ENCODE peak calls at places on chromosome 1, in eight cellular contexts. A is left ventricle myocardium inferior, P is uterus, I is ovary, L is heart left ventricle, W is adrenal gland, Y is body of pancreas, B is PC-9. C is an unnamed sample.

GRCh38 chr1:226320930-226321329 is 12.0 kb upstream of the LIN9 start:
- DNase-seq in A (no peak), P (no peak), I (no peak), L (no peak), W (no peak), Y (no peak), B (no peak), C (no peak)

GRCh38 chr1:3954391-3955160 is 54.5 kb upstream of the C1orf174 start:
- DNase-seq in A (no peak), P (no peak), I (no peak), L (no peak), W (no peak), Y (no peak), B (no peak), C (no peak)

GRCh38 chr1:30707412-30708360 is 15.7 kb downstream of the MATN1 start:
- DNase-seq in A (peak), P (peak), I (peak), L (peak), W (peak), Y (peak), B (no peak), C (peak)

GRCh38 chr1:206503591-206504362 is 3.6 kb upstream of the RASSF5 start:
- DNase-seq in A (no peak), P (peak), I (no peak), L (no peak), W (peak), Y (peak), B (peak), C (peak)

GRCh38 chr1:235142991-235143390 is 14.4 kb upstream of the TOMM20 start:
- DNase-seq in A (no peak), P (no peak), I (no peak), L (no peak), W (no peak), Y (no peak), B (no peak), C (no peak)

GRCh38 chr1:215530401-215530984 is 36.6 kb upstream of the KCTD3 start:
- DNase-seq in A (no peak), P (no peak), I (no peak), L (no peak), W (no peak), Y (no peak), B (peak), C (no peak)

GRCh38 chr1:205923663-205924435 is 19.4 kb downstream of the SLC26A9 start:
- DNase-seq in A (no peak), P (no peak), I (no peak), L (no peak), W (no peak), Y (no peak), B (no peak), C (peak)

GRCh38 chr1:203508463-203508862 is 14.5 kb downstream of the OPTC start:
- DNase-seq in A (peak), P (peak), I (peak), L (no peak), W (peak), Y (no peak), B (no peak), C (no peak)

GRCh38 chr1:218705911-218706893 is 361.1 kb downstream of the TGFB2 start:
- DNase-seq in A (no peak), P (peak), I (no peak), L (no peak), W (no peak), Y (peak), B (peak), C (no peak)

GRCh38 chr1:231800071-231800470 is 173.5 kb downstream of the DISC1 start:
- DNase-seq in A (no peak), P (no peak), I (no peak), L (no peak), W (no peak), Y (no peak), B (no peak), C (no peak)

GRCh38 chr1:164561007-164561406 is 2.0 kb downstream of the PBX1 start:
- DNase-seq in A (no peak), P (no peak), I (no peak), L (no peak), W (no peak), Y (no peak), B (no peak), C (no peak)

GRCh38 chr1:159187647-159188374 is 16.4 kb downstream of the CADM3 start:
- DNase-seq in A (no peak), P (no peak), I (no peak), L (no peak), W (no peak), Y (no peak), B (no peak), C (no peak)

GRCh38 chr1:37038079-37038702 is 3.9 kb upstream of the GRIK3 start:
- DNase-seq in A (no peak), P (no peak), I (no peak), L (no peak), W (no peak), Y (peak), B (peak), C (no peak)

GRCh38 chr1:18900303-18900841 is 2.0 kb downstream of the ALDH4A1 start:
- DNase-seq in A (no peak), P (no peak), I (no peak), L (no peak), W (no peak), Y (no peak), B (no peak), C (no peak)

GRCh38 chr1:220914283-220915116 is 35.3 kb downstream of the HLX start:
- DNase-seq in A (no peak), P (no peak), I (no peak), L (no peak), W (no peak), Y (no peak), B (no peak), C (no peak)

GRCh38 chr1:235250430-235250829 is 77.5 kb downstream of the ARID4B start:
- DNase-seq in A (no peak), P (no peak), I (no peak), L (no peak), W (no peak), Y (peak), B (no peak), C (no peak)

GRCh38 chr1:172344444-172344843 is 76.0 kb upstream of the C1orf105 start:
- DNase-seq in A (no peak), P (no peak), I (no peak), L (no peak), W (no peak), Y (no peak), B (no peak), C (no peak)

GRCh38 chr1:168879906-168880734 is 151.1 kb upstream of the DPT start:
- DNase-seq in A (peak), P (peak), I (peak), L (no peak), W (no peak), Y (peak), B (peak), C (no peak)

GRCh38 chr1:220881918-220882891 is 3.0 kb downstream of the HLX start:
- DNase-seq in A (no peak), P (peak), I (no peak), L (peak), W (peak), Y (peak), B (no peak), C (no peak)

DNA sequence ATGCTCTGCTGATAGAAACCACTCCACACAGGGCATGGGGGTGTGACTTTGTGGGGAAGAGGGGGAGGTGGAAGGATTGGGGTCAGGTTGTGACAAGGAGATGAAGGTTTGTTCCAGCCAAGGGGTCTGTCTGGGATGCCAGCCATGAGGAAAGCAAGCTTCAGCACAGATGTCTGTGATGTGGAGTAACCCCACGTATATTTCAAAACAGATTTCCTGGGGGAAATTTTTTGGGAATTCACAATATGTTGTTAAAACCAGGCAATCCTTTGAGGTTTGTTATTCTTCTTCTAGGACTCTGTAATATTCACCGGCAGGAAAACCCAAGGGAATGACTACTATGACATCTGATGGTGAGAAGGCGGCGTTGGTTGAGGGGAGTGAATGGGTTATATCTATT is 255.0 kb upstream of the FGGY start:
- DNase-seq in A (no peak), P (peak), I (no peak), L (no peak), W (no peak), Y (peak), B (no peak), C (no peak)
- TF ChIP-seq CTCF in A (no peak), P (no peak), I (no peak), L (no peak), W (no peak), Y (no peak), B (no peak), C (no peak)

GRCh38 chr1:2134232-2134603 is 60.4 kb downstream of the FAAP20 start:
- DNase-seq in A (no peak), P (no peak), I (no peak), L (no peak), W (no peak), Y (no peak), B (no peak), C (no peak)

GRCh38 chr1:2132222-2133038 is 62.1 kb downstream of the FAAP20 start:
- DNase-seq in A (peak), P (peak), I (peak), L (peak), W (peak), Y (peak), B (peak), C (peak)

GRCh38 chr1:2134604-2135307 is 59.8 kb downstream of the FAAP20 start:
- DNase-seq in A (peak), P (no peak), I (peak), L (peak), W (no peak), Y (no peak), B (no peak), C (no peak)

GRCh38 chr1:2133879-2134215 is 60.7 kb downstream of the FAAP20 start:
- DNase-seq in A (peak), P (no peak), I (no peak), L (peak), W (no peak), Y (no peak), B (no peak), C (no peak)

DNA sequence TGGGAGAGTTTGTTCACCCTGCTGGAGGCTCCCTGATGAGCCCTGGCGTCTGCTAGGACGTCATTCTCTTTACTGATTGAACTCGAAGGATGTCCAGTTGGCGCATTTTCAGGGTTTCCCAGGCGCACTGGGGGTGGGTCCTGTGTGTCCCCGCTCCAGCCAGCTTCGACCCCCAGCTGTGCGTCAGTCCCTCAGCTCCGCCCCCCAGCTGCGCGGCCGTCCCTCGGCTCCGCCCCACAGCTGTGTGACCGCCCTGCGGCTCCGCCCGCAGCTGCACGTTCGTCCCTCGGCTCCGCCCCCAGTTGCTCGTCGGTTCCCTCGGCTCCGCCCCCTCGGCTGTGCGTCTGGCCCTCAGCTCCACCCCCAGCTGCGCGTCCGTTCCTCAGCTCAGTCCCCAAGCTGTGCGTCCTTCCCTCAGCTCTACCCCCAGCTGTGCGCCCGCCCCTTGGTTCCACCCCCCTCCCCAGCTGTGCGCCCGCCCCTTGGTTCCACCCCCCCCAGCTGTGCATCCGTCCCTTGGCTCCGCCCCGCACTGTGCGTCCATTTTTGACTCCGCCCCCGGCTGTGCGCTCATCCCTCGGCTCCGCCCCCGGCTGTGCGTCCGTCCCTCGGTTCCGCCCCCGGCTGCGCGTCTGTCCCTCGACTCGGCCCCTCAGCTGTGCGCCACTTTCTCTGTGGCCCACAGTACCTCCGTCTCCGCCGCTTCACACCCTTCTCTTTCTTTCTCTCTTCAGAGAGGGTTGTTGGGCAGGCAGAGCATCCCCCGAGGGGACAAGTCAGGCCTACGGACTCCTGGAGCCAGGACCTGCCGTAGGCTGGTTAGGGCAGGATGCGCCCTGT is 61.3 kb downstream of the FAAP20 start:
- DNase-seq in A (peak), P (peak), I (peak), L (peak), W (peak), Y (peak), B (peak), C (peak)
- TF ChIP-seq CTCF in A (peak), P (peak), I (no peak), L (no peak), W (no peak), Y (no peak), B (no peak), C (peak)

DNA sequence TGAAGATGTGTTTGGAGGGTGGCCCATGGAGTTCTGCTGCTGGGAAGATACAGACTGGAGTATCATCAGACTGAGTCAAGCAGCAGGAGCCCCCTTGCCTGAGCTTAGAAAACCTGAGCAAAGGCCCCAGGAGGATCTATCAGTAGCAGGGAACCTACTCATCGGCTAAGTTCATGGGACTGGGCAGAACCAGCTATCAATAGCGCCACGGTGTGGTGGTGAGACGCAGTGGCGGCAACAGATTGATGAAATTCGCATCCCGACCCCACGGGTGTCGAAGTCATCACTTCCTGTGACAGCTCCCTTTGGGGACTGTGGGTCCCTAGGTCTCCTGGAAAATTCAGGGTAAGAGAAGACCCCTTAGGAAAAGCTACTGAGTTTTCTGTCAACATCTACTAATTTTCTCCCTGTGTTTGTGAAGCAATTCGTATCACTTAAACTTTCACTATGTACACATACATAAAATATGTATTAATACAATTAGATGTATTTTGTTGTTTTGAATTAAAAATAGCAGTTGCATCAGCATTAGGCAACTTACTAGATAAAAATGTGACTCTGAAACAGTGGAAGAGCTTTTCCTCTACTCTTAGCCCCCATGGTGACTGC is 7.1 kb upstream of the CACNA1S start:
- DNase-seq in A (no peak), P (no peak), I (no peak), L (no peak), W (peak), Y (peak), B (no peak), C (no peak)
- TF ChIP-seq CTCF in A (peak), P (peak), I (no peak), L (peak), W (peak), Y (peak), B (peak), C (peak)

GRCh38 chr1:15830284-15830657 is 17.2 kb upstream of the SPEN start:
- DNase-seq in A (no peak), P (no peak), I (no peak), L (no peak), W (no peak), Y (no peak), B (no peak), C (no peak)
- TF ChIP-seq CTCF in A (no peak), P (no peak), I (no peak), L (no peak), W (peak), Y (no peak), B (no peak), C (no peak)